ENCODE peak calls at places on chromosomes 6 and 20, in seven cellular contexts. U, B, O, Z, K, V and E are unnamed samples. For H3K4me1, the result is how much of the 10 kb centered on the place peaks cover.

GRCh38 chr6:151651639-151652038 is 155.8 kb upstream of the ESR1 start:
- DNase-seq in U (no peak), B (no peak), O (no peak), Z (no peak), K (no peak), V (no peak), E (no peak)

GRCh38 chr20:4937422-4938319 is 63.6 kb downstream of the SLC23A2 start:
- DNase-seq in U (peak), B (no peak), O (no peak), Z (no peak), K (peak), V (no peak), E (no peak)

GRCh38 chr20:11791316-11792228 is 126.1 kb upstream of the BTBD3 start:
- DNase-seq in U (no peak), B (no peak), O (no peak), Z (no peak), K (no peak), V (no peak), E (no peak)

GRCh38 chr20:49399329-49399728 is 83.1 kb downstream of the KCNB1 start:
- DNase-seq in U (peak), B (peak), O (no peak), Z (no peak), K (no peak), V (peak), E (peak)

GRCh38 chr20:54172856-54173652 is 732 bp downstream of the CYP24A1 start:
- DNase-seq in U (peak), B (no peak), O (no peak), Z (no peak), K (no peak), V (no peak), E (no peak)

GRCh38 chr6:69835414-69836179 is 30.8 kb upstream of the COL19A1 start:
- DNase-seq in U (peak), B (no peak), O (no peak), Z (no peak), K (peak), V (peak), E (no peak)

GRCh38 chr20:39253051-39253682 is 291.0 kb downstream of the DHX35 start:
- DNase-seq in U (no peak), B (no peak), O (no peak), Z (no peak), K (no peak), V (no peak), E (no peak)

GRCh38 chr6:160349837-160350236 is 1.7 kb downstream of the SLC22A3 start:
- DNase-seq in U (no peak), B (no peak), O (peak), Z (no peak), K (no peak), V (no peak), E (no peak)

GRCh38 chr20:49583669-49584417 is 15.9 kb upstream of the PTGIS start:
- DNase-seq in U (peak), B (peak), O (peak), Z (peak), K (peak), V (peak), E (peak)

GRCh38 chr6:158835616-158836221 is 16.6 kb upstream of the EZR start:
- DNase-seq in U (peak), B (no peak), O (peak), Z (peak), K (peak), V (peak), E (no peak)

GRCh38 chr6:129112591-129112990 is 229.7 kb downstream of the LAMA2 start:
- DNase-seq in U (no peak), B (no peak), O (no peak), Z (no peak), K (no peak), V (no peak), E (no peak)

GRCh38 chr6:40148882-40149573 is 214.8 kb upstream of the MOCS1 start:
- DNase-seq in U (no peak), B (no peak), O (no peak), Z (no peak), K (no peak), V (no peak), E (no peak)

GRCh38 chr6:76697585-76697984 is 625.1 kb upstream of the IMPG1 start:
- DNase-seq in U (no peak), B (no peak), O (no peak), Z (no peak), K (no peak), V (no peak), E (no peak)

GRCh38 chr6:44706011-44706410 is 318.5 kb downstream of the CDC5L start:
- DNase-seq in U (no peak), B (no peak), O (no peak), Z (no peak), K (no peak), V (no peak), E (no peak)

GRCh38 chr6:766625-767024 is 73.7 kb upstream of the EXOC2 start:
- DNase-seq in U (no peak), B (no peak), O (no peak), Z (no peak), K (no peak), V (no peak), E (no peak)

GRCh38 chr6:19210849-19211590 is 626.1 kb upstream of the ID4 start:
- DNase-seq in U (no peak), B (no peak), O (no peak), Z (peak), K (peak), V (no peak), E (no peak)

GRCh38 chr6:55450007-55450406 is 122.7 kb downstream of the GFRAL start:
- DNase-seq in U (no peak), B (no peak), O (no peak), Z (no peak), K (no peak), V (no peak), E (no peak)

GRCh38 chr6:153625089-153625488 is 414.0 kb upstream of the OPRM1 start:
- DNase-seq in U (peak), B (no peak), O (no peak), Z (no peak), K (no peak), V (no peak), E (no peak)

GRCh38 chr6:93749191-93749590 is 329.8 kb upstream of the EPHA7 start:
- DNase-seq in U (no peak), B (no peak), O (no peak), Z (no peak), K (no peak), V (no peak), E (no peak)

GRCh38 chr6:14763139-14763538 is 482.7 kb upstream of the JARID2 start:
- DNase-seq in U (no peak), B (no peak), O (no peak), Z (no peak), K (peak), V (peak), E (no peak)

GRCh38 chr6:74170118-74170517 is 474.1 kb downstream of the CD109 start:
- DNase-seq in U (no peak), B (peak), O (no peak), Z (no peak), K (no peak), V (no peak), E (no peak)

GRCh38 chr6:118333772-118334171 is 214.3 kb upstream of the PLN start:
- DNase-seq in U (no peak), B (no peak), O (no peak), Z (no peak), K (no peak), V (no peak), E (no peak)

GRCh38 chr6:134174790-134175531 is 122.5 kb upstream of the SLC2A12 start:
- DNase-seq in U (peak), B (peak), O (peak), Z (peak), K (peak), V (peak), E (peak)

GRCh38 chr6:166515072-166515810 is 71.2 kb downstream of the RAMACL start:
- DNase-seq in U (no peak), B (peak), O (peak), Z (no peak), K (peak), V (peak), E (no peak)

GRCh38 chr6:74289881-74290280 is 593.9 kb downstream of the CD109 start:
- DNase-seq in U (no peak), B (no peak), O (no peak), Z (no peak), K (no peak), V (no peak), E (no peak)

GRCh38 chr20:3172933-3173581 is at the start of gene LZTS3:
- DNase-seq in U (peak), B (peak), O (peak), Z (peak), K (peak), V (peak), E (peak)

GRCh38 chr20:15927893-15928650 is 645.2 kb downstream of the KIF16B start:
- DNase-seq in U (no peak), B (no peak), O (no peak), Z (no peak), K (no peak), V (no peak), E (no peak)
- H3K4me1 ChIP-seq in U (under half), B (under half), O (under half), Z (under half), K (under half), V (under half), E (under half)

DNA sequence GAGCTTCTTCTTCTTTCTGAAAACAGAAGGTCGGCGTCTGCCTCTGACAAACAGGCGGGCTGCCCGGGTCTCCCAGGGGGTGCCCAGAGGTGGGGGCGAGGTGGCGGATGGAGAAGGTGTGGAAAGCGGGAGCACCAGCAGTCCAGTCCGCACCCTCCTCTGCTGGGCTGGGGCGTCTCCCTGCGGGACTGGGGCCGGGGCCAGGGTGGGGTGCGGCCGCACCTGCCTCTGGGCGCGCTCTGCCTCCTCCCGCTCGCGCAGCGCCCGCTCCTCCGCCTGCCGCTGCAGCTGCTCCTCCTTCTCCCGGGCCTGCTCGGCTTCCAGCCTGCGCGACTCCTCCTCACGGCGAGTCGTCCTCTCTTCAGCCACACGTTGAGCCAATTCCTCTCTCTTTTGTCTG is 71.1 kb upstream of the BCLAF1 start:
- DNase-seq in U (no peak), B (no peak), O (no peak), Z (no peak), K (no peak), V (no peak), E (no peak)
- H3K27ac ChIP-seq in U (no peak), B (no peak), O (no peak), Z (no peak), K (no peak), V (no peak), E (no peak)

DNA sequence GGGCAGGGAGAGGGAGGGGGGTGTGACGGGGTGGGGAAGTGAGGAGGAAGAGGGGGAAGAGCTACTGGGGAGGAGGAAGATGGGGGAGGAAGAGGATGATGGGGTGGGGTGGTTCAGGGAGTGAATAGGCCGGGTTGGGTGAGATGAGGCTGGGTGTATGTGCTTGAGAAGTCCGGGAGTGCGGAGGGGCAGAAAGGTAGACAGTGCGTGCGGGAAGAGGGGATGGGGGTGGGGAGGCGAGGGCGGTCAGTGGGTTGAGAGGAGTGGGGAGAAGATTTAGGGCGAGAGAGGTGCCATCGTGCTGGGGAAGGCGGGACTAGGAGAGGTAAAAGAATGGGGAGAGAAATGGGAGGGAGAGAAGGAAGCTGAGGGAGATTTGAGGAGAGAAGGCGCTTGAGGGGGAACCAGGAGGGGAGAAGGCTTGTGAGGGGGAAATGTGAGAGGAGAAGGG is 30.9 kb upstream of the NOTCH4 start:
- DNase-seq in U (no peak), B (peak), O (no peak), Z (no peak), K (no peak), V (no peak), E (no peak)
- TF ChIP-seq POLR2A in U (no peak), B (no peak), O (no peak), Z (no peak), K (no peak), V (no peak), E (no peak)

GRCh38 chr6:106089981-106090380 is 3.8 kb downstream of the PRDM1 start:
- DNase-seq in U (no peak), B (no peak), O (no peak), Z (no peak), K (no peak), V (no peak), E (no peak)
- H3K4me1 ChIP-seq in U (under half), B (under half), O (under half), Z (under half), K (under half), V (under half), E (under half)

GRCh38 chr6:112626468-112627082 is 279.4 kb downstream of the RFPL4B start:
- DNase-seq in U (no peak), B (no peak), O (no peak), Z (no peak), K (peak), V (no peak), E (no peak)
- H3K27ac ChIP-seq in U (no peak), B (no peak), O (no peak), Z (no peak), K (no peak), V (no peak), E (no peak)

DNA sequence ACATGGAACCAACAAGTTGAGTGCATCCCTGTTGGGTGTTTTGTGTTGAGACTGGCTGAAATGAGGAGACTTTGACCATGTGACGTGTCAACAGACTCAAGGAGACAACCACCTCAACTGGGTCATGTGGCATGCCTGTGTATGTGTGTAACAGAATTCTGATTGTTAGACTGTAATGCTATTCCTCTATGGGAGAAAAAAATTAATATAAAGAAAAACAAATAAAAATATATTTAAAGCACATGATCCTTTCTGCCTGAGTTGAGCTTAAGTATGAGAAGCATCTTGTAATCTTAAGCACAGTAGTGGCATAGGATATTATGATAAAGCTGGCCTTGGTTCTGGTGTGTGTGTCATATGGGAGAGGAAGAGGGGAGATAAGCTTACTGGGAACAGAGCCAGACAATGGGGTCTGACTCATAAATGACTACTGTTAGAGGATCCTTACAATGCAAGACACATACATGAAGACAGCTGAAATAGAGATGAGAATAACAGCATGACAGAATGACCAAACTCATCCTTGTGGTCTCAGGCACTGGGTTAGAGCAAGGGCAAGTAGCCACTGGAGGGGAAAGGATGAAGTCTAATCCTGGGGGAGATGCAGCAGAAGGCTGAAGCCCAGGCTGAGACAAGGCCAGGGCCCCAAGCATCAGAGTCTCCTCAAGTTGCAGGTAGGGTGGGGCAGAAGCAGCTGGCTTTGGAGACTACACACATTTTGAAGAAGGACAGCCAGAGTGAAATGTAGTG is 9.2 kb downstream of the TP53INP2 start:
- DNase-seq in U (no peak), B (peak), O (no peak), Z (peak), K (peak), V (peak), E (no peak)
- TF ChIP-seq POLR2A in U (no peak), B (no peak), O (no peak), Z (no peak), K (no peak), V (no peak), E (no peak)

GRCh38 chr6:32847004-32847403 is 3.2 kb upstream of the PSMB8 start:
- DNase-seq in U (no peak), B (no peak), O (no peak), Z (no peak), K (no peak), V (no peak), E (no peak)

GRCh38 chr6:32849126-32849525 is 4.4 kb downstream of the TAP1 start:
- DNase-seq in U (no peak), B (no peak), O (no peak), Z (no peak), K (no peak), V (no peak), E (no peak)

GRCh38 chr6:32844839-32845372 is 1.1 kb upstream of the PSMB8 start:
- DNase-seq in U (no peak), B (no peak), O (no peak), Z (no peak), K (no peak), V (no peak), E (no peak)

GRCh38 chr6:32845381-32845884 is 1.6 kb upstream of the PSMB8 start:
- DNase-seq in U (no peak), B (no peak), O (peak), Z (no peak), K (no peak), V (peak), E (no peak)

DNA sequence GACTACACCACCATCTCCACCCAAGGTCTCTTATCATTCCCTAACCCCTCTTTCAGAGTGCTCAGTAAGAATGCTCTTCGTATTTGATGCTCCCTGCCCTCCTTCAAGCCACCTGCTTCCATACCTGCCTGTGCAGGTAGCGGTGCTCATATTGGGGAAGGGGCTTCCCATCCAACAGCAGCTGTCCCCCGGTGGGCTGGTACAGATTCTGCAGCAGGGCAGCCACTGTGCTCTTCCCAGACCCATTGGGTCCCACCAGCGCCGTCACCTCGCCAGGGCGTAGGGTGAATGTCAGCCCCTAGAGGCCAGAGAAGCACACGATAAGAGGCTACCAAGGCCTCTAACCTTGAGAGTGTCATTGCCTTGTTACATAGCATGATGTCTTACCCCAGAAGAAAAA is 3.9 kb upstream of the PSMB8 start:
- DNase-seq in U (no peak), B (no peak), O (no peak), Z (no peak), K (no peak), V (no peak), E (no peak)
- H3K4me1 ChIP-seq in U (under half), B (under half), O (under half), Z (under half), K (under half), V (under half), E (under half)

DNA sequence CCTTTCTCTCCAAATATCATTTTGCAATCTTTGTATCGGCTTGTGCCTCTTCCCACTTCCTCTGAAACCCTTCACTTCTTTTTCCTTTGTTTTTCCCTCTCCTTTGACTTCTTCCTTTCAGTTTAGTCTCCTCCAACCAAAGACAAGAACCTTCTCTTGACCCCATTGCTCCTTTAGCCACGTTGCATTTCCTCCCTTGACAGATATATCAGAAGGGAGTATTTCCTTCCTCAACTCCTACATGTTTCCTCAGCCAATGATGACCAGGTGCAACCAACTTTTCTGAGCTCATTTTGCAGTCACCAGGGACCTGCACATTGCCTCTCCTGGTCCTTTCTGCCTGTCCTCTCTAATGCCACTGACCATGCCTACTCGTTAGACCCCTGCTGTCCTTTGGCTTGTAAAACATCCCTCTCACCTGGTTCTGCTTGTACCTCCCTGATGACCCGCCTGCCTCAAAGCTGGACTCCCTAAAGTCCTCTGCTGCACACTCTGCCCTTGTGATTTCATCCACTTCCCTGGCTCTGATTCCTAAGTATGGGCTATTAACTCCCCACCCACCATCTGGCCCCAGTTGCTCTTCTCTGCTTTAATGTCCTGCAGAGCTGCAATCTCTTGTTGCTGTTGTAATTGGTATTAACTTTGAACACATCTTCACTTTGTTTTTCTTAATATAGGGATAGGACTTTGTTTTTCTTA is 27.4 kb downstream of the SLC22A16 start:
- DNase-seq in U (no peak), B (no peak), O (no peak), Z (no peak), K (no peak), V (no peak), E (no peak)
- H3K27ac ChIP-seq in U (no peak), B (no peak), O (no peak), Z (no peak), K (no peak), V (no peak), E (no peak)

DNA sequence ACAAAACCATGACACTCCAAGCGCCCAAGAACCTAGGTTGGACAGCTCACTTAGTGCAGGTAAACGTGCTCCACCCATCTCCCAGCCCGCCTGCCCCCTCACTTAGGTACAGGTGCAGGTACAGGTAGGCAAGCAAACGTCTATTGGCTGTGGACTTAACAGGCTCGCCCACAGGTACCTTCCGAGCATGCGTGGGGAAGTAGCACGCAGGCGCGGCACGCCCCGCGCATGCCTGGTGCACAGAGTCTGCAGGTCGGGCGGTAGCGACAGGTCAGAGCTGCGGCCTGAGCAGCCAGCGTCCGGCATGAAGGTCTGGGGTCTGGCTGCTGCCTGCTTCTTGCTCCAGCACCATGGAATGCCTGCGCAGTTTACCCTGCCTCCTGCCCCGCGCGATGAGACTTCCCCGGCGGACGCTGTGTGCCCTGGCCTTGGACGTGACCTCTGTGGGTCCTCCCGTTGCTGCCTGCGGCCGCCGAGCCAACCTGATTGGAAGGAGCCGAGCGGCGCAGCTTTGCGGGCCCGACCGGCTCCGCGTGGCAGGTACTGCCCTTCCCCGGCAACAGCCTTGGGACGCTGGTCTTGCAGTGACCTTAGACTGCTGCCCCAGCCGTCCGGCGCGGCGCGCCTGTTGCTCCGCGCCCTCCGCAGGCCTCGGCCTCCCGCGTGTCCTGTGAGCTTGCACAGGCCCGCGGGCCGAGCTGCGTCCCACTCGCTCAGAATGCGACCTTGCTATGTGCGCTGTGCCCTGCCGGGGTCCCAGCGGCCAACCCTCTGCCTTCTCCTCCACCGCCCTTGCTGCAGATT is at the start of gene MRS2:
- DNase-seq in U (peak), B (peak), O (peak), Z (peak), K (peak), V (peak), E (peak)
- TF ChIP-seq POLR2A in U (peak), B (peak), O (peak), Z (peak), K (peak), V (peak), E (peak)